ENCODE peak calls at places on chromosomes 12 and 14, in four cellular contexts. One of them, this sample, is unnamed.
A peak's percentile ranks its signal among the peaks of the same experiment; 100 is the strongest.

GRCh38 chr12:3313066-3313465 is 177.9 kb upstream of the PRMT8 start:
- DNase-seq in CD8-positive, alpha-beta memory T cell: no peak
- DNase-seq in AG04450: peak; percentile 57
- DNase-seq in uterus: no peak
- DNase-seq in this sample: no peak

GRCh38 chr14:36068777-36069534 is 107.6 kb downstream of the PTCSC3 start:
- DNase-seq in CD8-positive, alpha-beta memory T cell: no peak
- DNase-seq in AG04450: no peak
- DNase-seq in uterus: no peak
- DNase-seq in this sample: no peak

GRCh38 chr12:74415633-74416032 is 122.0 kb upstream of the ATXN7L3B start:
- DNase-seq in CD8-positive, alpha-beta memory T cell: no peak
- DNase-seq in AG04450: no peak
- DNase-seq in uterus: no peak
- DNase-seq in this sample: no peak

GRCh38 chr12:29320295-29321090 is 60.5 kb downstream of the ERGIC2 start:
- DNase-seq in CD8-positive, alpha-beta memory T cell: no peak
- DNase-seq in AG04450: peak; percentile 59
- DNase-seq in uterus: no peak
- DNase-seq in this sample: peak; percentile 43

GRCh38 chr12:65170245-65170881 is 980 bp downstream of the LEMD3 start:
- DNase-seq in CD8-positive, alpha-beta memory T cell: peak; percentile 80
- DNase-seq in AG04450: no peak
- DNase-seq in uterus: peak; percentile 43
- DNase-seq in this sample: peak; percentile 40

GRCh38 chr12:46603776-46604456 is 221.9 kb downstream of the SLC38A4 start:
- DNase-seq in CD8-positive, alpha-beta memory T cell: no peak
- DNase-seq in AG04450: no peak
- DNase-seq in uterus: no peak
- DNase-seq in this sample: no peak

GRCh38 chr12:108832730-108833354 is 24.5 kb downstream of the SSH1 start:
- DNase-seq in CD8-positive, alpha-beta memory T cell: no peak
- DNase-seq in AG04450: peak; percentile 84
- DNase-seq in uterus: no peak
- DNase-seq in this sample: no peak

GRCh38 chr12:58288191-58288590 is 346.8 kb downstream of the ATP23 start:
- DNase-seq in CD8-positive, alpha-beta memory T cell: no peak
- DNase-seq in AG04450: peak; percentile 66
- DNase-seq in uterus: no peak
- DNase-seq in this sample: no peak

GRCh38 chr12:54428050-54429013 is 9.3 kb upstream of the ITGA5 start:
- DNase-seq in CD8-positive, alpha-beta memory T cell: no peak
- DNase-seq in AG04450: no peak
- DNase-seq in uterus: peak; percentile 61
- DNase-seq in this sample: no peak

GRCh38 chr12:121034906-121035305 is 4.1 kb downstream of the OASL start:
- DNase-seq in CD8-positive, alpha-beta memory T cell: no peak
- DNase-seq in AG04450: no peak
- DNase-seq in uterus: no peak
- DNase-seq in this sample: no peak

GRCh38 chr12:104315326-104316224 is 12.0 kb downstream of the EID3 start:
- DNase-seq in CD8-positive, alpha-beta memory T cell: no peak
- DNase-seq in AG04450: no peak
- DNase-seq in uterus: no peak
- DNase-seq in this sample: no peak

GRCh38 chr12:26874501-26875296 is 41.7 kb upstream of the ITPR2 start:
- DNase-seq in CD8-positive, alpha-beta memory T cell: no peak
- DNase-seq in AG04450: no peak
- DNase-seq in uterus: no peak
- DNase-seq in this sample: no peak
- H3K27ac ChIP-seq in CD8-positive, alpha-beta memory T cell: no peak overlapping the region
- H3K27ac ChIP-seq in AG04450: no peak overlapping the region
- H3K27ac ChIP-seq in uterus: no peak overlapping the region
- H3K27ac ChIP-seq in this sample: no peak overlapping the region

DNA sequence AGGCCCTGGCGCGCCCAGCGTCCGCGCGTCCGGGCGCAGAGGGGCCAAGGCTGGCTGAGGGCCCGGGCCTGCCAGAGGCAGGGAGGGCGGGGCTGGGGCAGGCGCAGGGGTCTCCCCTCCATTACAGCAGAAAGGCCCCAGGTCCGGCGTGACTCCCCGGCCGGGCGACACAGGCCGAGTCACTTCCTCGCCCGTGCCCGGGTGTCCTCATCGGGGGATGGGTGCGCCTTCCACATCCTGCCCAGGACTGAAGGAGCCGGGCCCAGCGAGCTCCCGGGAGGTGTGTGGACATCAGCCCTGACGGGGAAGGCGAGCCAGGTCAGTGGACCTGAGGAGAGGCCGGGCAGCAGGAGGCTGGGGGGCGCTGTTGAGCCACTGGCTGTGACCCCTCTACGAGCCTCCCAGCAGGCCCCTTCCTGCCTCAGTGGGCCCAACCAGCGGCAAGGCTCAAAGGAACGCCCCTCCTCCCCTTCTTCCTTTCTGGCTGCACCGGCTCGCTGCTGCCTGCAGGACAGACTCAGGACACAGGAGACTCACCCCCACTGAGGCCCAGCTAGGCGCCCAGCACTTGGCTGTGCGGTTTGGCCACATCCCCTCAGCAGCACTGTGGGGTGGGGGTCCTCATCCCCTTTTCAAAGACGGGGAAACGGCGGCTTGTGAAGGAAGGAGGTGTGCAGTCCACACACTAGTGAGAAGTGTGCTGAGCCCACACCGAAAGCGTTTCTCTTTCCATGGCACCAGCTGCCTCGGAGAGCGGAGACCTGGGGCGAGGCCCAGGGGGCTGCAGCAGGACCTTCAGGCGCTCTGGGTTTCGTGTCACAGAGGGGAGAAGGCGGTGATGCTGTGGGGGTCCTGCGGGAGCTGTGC is 606 bp downstream of the TNFAIP2 start:
- DNase-seq in CD8-positive, alpha-beta memory T cell: no peak
- DNase-seq in AG04450: no peak
- DNase-seq in uterus: peak; percentile 64
- DNase-seq in this sample: no peak
- H3K27ac ChIP-seq in CD8-positive, alpha-beta memory T cell: no peak overlapping the region
- H3K27ac ChIP-seq in AG04450: no peak overlapping the region
- H3K27ac ChIP-seq in uterus: peak overlapping the region; percentile 90
- H3K27ac ChIP-seq in this sample: peak overlapping the region; percentile 22

GRCh38 chr14:59359451-59360124 is 105.6 kb downstream of the GPR135 start:
- DNase-seq in CD8-positive, alpha-beta memory T cell: no peak
- DNase-seq in AG04450: no peak
- DNase-seq in uterus: no peak
- DNase-seq in this sample: no peak

GRCh38 chr14:59358774-59359173 is 106.4 kb downstream of the GPR135 start:
- DNase-seq in CD8-positive, alpha-beta memory T cell: no peak
- DNase-seq in AG04450: no peak
- DNase-seq in uterus: no peak
- DNase-seq in this sample: no peak

GRCh38 chr14:59356298-59356697 is 108.9 kb downstream of the GPR135 start:
- DNase-seq in CD8-positive, alpha-beta memory T cell: no peak
- DNase-seq in AG04450: no peak
- DNase-seq in uterus: no peak
- DNase-seq in this sample: no peak

GRCh38 chr14:59356783-59357182 is 108.4 kb downstream of the GPR135 start:
- DNase-seq in CD8-positive, alpha-beta memory T cell: no peak
- DNase-seq in AG04450: no peak
- DNase-seq in uterus: no peak
- DNase-seq in this sample: no peak

DNA sequence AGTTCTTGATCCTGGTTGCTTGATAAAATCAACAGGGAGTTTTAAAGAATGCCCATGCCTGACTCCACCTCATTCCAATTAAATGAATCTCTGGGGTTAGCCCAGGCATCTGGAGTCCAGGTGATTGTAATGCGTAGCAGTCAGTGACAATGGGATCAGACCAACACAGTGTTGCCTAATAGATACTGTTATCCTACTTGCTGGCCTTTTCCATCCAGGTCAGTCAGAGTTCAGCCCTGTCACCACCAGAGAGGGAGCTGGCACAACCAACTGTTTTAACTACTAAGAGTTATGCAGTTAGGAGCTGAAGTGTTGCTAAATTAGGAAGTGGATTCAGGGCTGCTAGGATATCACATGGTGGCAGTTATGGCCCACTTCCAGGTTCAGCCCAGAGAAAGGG is 107.1 kb downstream of the GPR135 start:
- DNase-seq in CD8-positive, alpha-beta memory T cell: no peak
- DNase-seq in AG04450: no peak
- DNase-seq in uterus: peak; percentile 34
- DNase-seq in this sample: peak; percentile 73
- H3K27ac ChIP-seq in CD8-positive, alpha-beta memory T cell: no peak overlapping the region
- H3K27ac ChIP-seq in AG04450: no peak overlapping the region
- H3K27ac ChIP-seq in uterus: peak overlapping the region; percentile 27
- H3K27ac ChIP-seq in this sample: peak overlapping the region; percentile 85

GRCh38 chr14:82113710-82114109 is 580.1 kb upstream of the SEL1L start:
- DNase-seq in CD8-positive, alpha-beta memory T cell: no peak
- DNase-seq in AG04450: no peak
- DNase-seq in uterus: no peak
- DNase-seq in this sample: no peak

GRCh38 chr14:82113007-82113406 is 579.4 kb upstream of the SEL1L start:
- DNase-seq in CD8-positive, alpha-beta memory T cell: no peak
- DNase-seq in AG04450: no peak
- DNase-seq in uterus: no peak
- DNase-seq in this sample: no peak

GRCh38 chr14:82112210-82112839 is 578.7 kb upstream of the SEL1L start:
- DNase-seq in CD8-positive, alpha-beta memory T cell: no peak
- DNase-seq in AG04450: no peak
- DNase-seq in uterus: no peak
- DNase-seq in this sample: no peak
- H3K27ac ChIP-seq in CD8-positive, alpha-beta memory T cell: no peak overlapping the region
- H3K27ac ChIP-seq in AG04450: no peak overlapping the region
- H3K27ac ChIP-seq in uterus: no peak overlapping the region
- H3K27ac ChIP-seq in this sample: no peak overlapping the region

This sample was measured in epithelial cell of prostate.